ENCODE peak calls at places on chromosomes 16 and 17, in five cellular contexts. K is stimulated activated CD4-positive, alpha-beta T cell treated with anti-CD3 and anti-CD28 coated beads, Interleukin-1b, Interleukin-23, amount 100 ng/mL, for 24 hours; I is non-pigmented ciliary epithelial cell; S is NCI-H1092; F is H4. O is an unnamed sample.

GRCh38 chr16:87062569-87063442 is 254.4 kb downstream of the C16orf95 start:
- DNase-seq in S (peak), F (peak), K (peak), I (no peak), O (no peak)

GRCh38 chr17:696412-696811 is 18.2 kb downstream of the VPS53 start:
- DNase-seq in F (no peak), S (no peak), K (no peak), I (no peak), O (no peak)

GRCh38 chr17:9622961-9623360 is 22.4 kb upstream of the USP43 start:
- DNase-seq in K (no peak), S (no peak), F (no peak), I (no peak), O (no peak)

GRCh38 chr16:14475370-14476139 is 154.5 kb downstream of the PARN start:
- DNase-seq in S (peak), K (no peak), F (no peak), I (no peak), O (no peak)

GRCh38 chr16:11302977-11303376 is 21.8 kb upstream of the PRM1 start:
- DNase-seq in K (no peak), I (no peak), F (no peak), S (peak), O (peak)

GRCh38 chr16:8611886-8612595 is 9.5 kb upstream of the METTL22 start:
- DNase-seq in F (no peak), K (no peak), S (no peak), I (no peak), O (no peak)

GRCh38 chr17:78715000-78715771 is 66.9 kb downstream of the CYTH1 start:
- DNase-seq in F (no peak), S (no peak), K (no peak), I (no peak), O (no peak)

GRCh38 chr16:68445458-68445857 is 2.9 kb downstream of the SMPD3 start:
- DNase-seq in S (peak), F (no peak), I (no peak), K (no peak), O (peak)

GRCh38 chr17:17628388-17629008 is 37.0 kb upstream of the PEMT start:
- DNase-seq in F (no peak), S (no peak), I (no peak), K (peak), O (no peak)

GRCh38 chr17:48627242-48627597 is 1.1 kb upstream of the HOXB9 start:
- DNase-seq in S (no peak), I (no peak), K (no peak), F (no peak), O (no peak)

GRCh38 chr16:85810742-85811115 is 11.2 kb downstream of the COX4I1 start:
- DNase-seq in K (no peak), I (no peak), F (no peak), S (no peak), O (no peak)

GRCh38 chr16:74984194-74984669 is 691 bp downstream of the WDR59 start:
- DNase-seq in I (no peak), K (no peak), S (no peak), F (peak), O (no peak)

GRCh38 chr16:22638393-22639206 is 127.9 kb downstream of the NPIPB5 start:
- DNase-seq in K (no peak), I (no peak), F (peak), S (no peak), O (no peak)

GRCh38 chr16:12497558-12497957 is 306.1 kb downstream of the CPPED1 start:
- DNase-seq in K (no peak), I (no peak), S (no peak), F (no peak), O (no peak)

GRCh38 chr17:27764589-27764988 is 35.7 kb downstream of the NOS2 start:
- DNase-seq in I (no peak), K (no peak), F (no peak), S (no peak), O (no peak)

GRCh38 chr17:4839965-4840892 is 7.1 kb downstream of the MINK1 start:
- DNase-seq in S (no peak), I (no peak), K (no peak), F (peak), O (no peak)

GRCh38 chr17:4057731-4058130 is 85.1 kb downstream of the ZZEF1 start:
- DNase-seq in I (no peak), K (no peak), F (no peak), S (no peak), O (no peak)

GRCh38 chr16:49921791-49922456 is 66.0 kb upstream of the ZNF423 start:
- DNase-seq in F (peak), S (peak), K (peak), I (peak), O (peak)

GRCh38 chr17:69030145-69030544 is 30.6 kb downstream of the ABCA9 start:
- DNase-seq in F (no peak), K (no peak), I (no peak), S (no peak), O (no peak)

GRCh38 chr16:51540259-51540658 is 389.2 kb upstream of the SALL1 start:
- DNase-seq in K (no peak), I (no peak), S (no peak), F (peak), O (peak)

GRCh38 chr17:17816240-17816814 is 20.5 kb downstream of the SREBF1 start:
- DNase-seq in S (no peak), I (no peak), K (no peak), F (no peak), O (no peak)

GRCh38 chr16:1215574-1216295 is 9.3 kb downstream of the TPSG1 start:
- DNase-seq in F (no peak), S (no peak), K (no peak), I (no peak), O (no peak)

GRCh38 chr17:79420318-79421243 is 190.3 kb downstream of the RBFOX3 start:
- DNase-seq in F (peak), I (no peak), K (peak), S (no peak), O (no peak)

GRCh38 chr17:39152134-39152884 is 872 bp upstream of the PLXDC1 start:
- DNase-seq in I (no peak), S (no peak), K (no peak), F (no peak), O (no peak)

GRCh38 chr17:63516910-63517824 is 6.0 kb upstream of the KCNH6 start:
- DNase-seq in F (peak), S (no peak), K (no peak), I (no peak), O (no peak)

GRCh38 chr17:13102477-13102876 is 84.7 kb upstream of the ELAC2 start:
- DNase-seq in S (no peak), K (no peak), F (no peak), I (no peak), O (no peak)

GRCh38 chr17:42050360-42051012 is at the start of gene C17orf113:
- DNase-seq in K (peak), I (no peak), S (peak), F (no peak), O (no peak)

GRCh38 chr16:8762254-8762653 is 35.2 kb downstream of the TMEM186 start:
- DNase-seq in K (no peak), I (no peak), S (no peak), F (no peak), O (no peak)

GRCh38 chr17:17391575-17392370 is 85.0 kb upstream of the MED9 start:
- DNase-seq in S (no peak), F (no peak), I (no peak), K (peak), O (no peak)

GRCh38 chr16:13919330-13919682 is 648 bp upstream of the ERCC4 start:
- DNase-seq in I (peak), S (peak), K (no peak), F (peak), O (peak)

GRCh38 chr16:57186630-57187507 is 740 bp downstream of the RSPRY1 start:
- DNase-seq in S (no peak), F (no peak), K (no peak), I (no peak), O (peak)

GRCh38 chr17:8470447-8471047 is 34.9 kb downstream of the NDEL1 start:
- DNase-seq in S (no peak), F (no peak), I (no peak), K (no peak), O (no peak)

GRCh38 chr16:27408602-27409031 is 6.6 kb downstream of the IL21R start:
- DNase-seq in F (no peak), K (no peak), S (no peak), I (no peak), O (peak)

O was measured in DMS 273 treated with DMSO at 0.1 percent for 48 hours.